ENCODE peak calls at places on chromosomes 11 and 22, in eight cellular contexts. R is HepG2, N is H1, J is SK-N-SH, M is K562, K is GM12878, Y is HCT116, Q is SK-N-MC. O is an unnamed sample.

GRCh38 chr11:132187814-132188213 is 817.4 kb downstream of the NTM start:
- DNase-seq in Q (no peak), M (no peak), N (no peak), J (no peak), Y (no peak), K (no peak), R (no peak), O (no peak)

GRCh38 chr22:32499666-32500065 is 25.1 kb downstream of the FBXO7 start:
- DNase-seq in J (no peak), Y (no peak), R (no peak), Q (no peak), K (no peak), N (no peak), M (no peak), O (no peak)

GRCh38 chr11:108958446-108959123 is 293.7 kb downstream of the DDX10 start:
- DNase-seq in R (no peak), Y (no peak), J (peak; percentile 52), N (no peak), K (no peak), Q (no peak), M (peak; percentile 43), O (peak; percentile 54)

GRCh38 chr11:12235549-12235944 is 125.2 kb downstream of the MICAL2 start:
- DNase-seq in M (peak; percentile 62), Q (no peak), K (no peak), R (peak; percentile 69), Y (no peak), N (no peak), J (no peak), O (no peak)

GRCh38 chr22:29641781-29642355 is 38.4 kb downstream of the NF2 start:
- DNase-seq in N (no peak), K (no peak), Y (no peak), J (no peak), R (no peak), Q (no peak), M (no peak), O (no peak)

GRCh38 chr11:70443043-70444030 is 45.0 kb downstream of the CTTN start:
- DNase-seq in M (no peak), R (no peak), Q (no peak), J (peak; percentile 16), N (no peak), K (no peak), Y (no peak), O (no peak)

GRCh38 chr11:128453444-128454336 is 133.7 kb downstream of the ETS1 start:
- DNase-seq in K (no peak), J (no peak), R (no peak), Q (no peak), N (no peak), M (no peak), Y (no peak), O (no peak)

GRCh38 chr11:134659882-134660281 is 247.8 kb upstream of the B3GAT1 start:
- DNase-seq in N (peak; percentile 11), Q (no peak), R (no peak), M (no peak), K (no peak), J (no peak), Y (no peak), O (no peak)

GRCh38 chr11:62337682-62338181 is 484 bp downstream of the ASRGL1 start:
- DNase-seq in J (peak; percentile 76), Q (no peak), Y (no peak), N (no peak), K (no peak), R (no peak), M (peak; percentile 41), O (peak; percentile 45)

GRCh38 chr11:57277845-57278720 is 41.0 kb upstream of the APLNR start:
- DNase-seq in K (no peak), Y (peak; percentile 69), J (peak; percentile 73), M (peak; percentile 70), N (peak; percentile 84), Q (no peak), R (peak; percentile 24), O (peak; percentile 92)

GRCh38 chr11:73164803-73165542 is 22.9 kb upstream of the FCHSD2 start:
- DNase-seq in J (no peak), Y (no peak), K (no peak), R (no peak), M (peak; percentile 31), Q (no peak), N (no peak), O (no peak)

GRCh38 chr11:68142028-68142412 is 20.8 kb upstream of the CHKA start:
- DNase-seq in N (no peak), J (no peak), Y (no peak), K (no peak), R (no peak), Q (no peak), M (no peak), O (no peak)
- H3K9ac ChIP-seq in N (no peak overlapping the region), J (no peak overlapping the region), Y (no peak overlapping the region), K (no peak overlapping the region), R (no peak overlapping the region), Q (no peak overlapping the region), M (peak overlapping the region; percentile 80), O (no peak overlapping the region)

DNA sequence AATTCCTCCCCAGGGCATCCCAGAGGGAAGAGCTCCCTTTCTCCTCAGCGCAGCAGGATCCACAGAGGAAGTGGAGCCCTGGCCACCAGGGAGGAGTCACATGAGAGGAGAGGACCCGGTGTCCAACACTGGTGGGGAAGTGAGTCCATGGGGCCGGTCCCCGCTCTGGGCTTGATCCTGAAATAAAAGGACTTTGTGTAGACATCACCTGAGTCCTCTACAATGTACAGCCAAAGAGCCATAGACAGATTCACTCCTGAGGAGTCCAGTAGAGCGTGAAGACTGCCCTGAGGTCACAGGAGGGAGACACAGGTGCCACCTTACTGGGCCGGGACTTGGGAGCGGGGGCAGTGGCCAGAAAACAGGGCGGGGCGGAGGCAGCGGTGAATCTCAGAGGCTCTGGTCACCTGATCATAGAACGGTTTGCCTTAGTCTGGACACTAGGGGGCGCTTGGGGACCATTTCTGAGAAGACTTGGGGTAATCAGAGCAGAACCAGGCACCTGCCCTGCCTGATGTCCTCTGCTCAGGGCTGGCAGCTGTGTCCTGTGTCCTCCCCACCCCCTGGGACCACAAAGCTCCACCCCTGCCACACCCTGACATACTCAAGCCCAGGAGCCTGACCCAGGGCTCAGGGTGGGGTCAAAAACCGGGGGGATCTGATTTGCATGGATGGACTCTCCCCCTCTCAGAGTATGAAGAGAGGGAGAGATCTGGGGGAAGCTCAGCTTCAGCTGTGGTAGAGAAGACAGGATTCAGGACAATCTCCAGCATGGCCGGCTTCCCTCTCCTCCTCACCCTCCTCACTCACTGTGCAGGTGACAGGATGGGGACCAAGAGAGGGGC is 112.7 kb downstream of the VPREB1 start:
- DNase-seq in Y (peak; percentile 77), R (peak; percentile 66), Q (peak; percentile 6), J (peak; percentile 78), N (peak; percentile 94), M (peak; percentile 99), K (peak; percentile 34), O (peak; percentile 50)
- TF ChIP-seq POLR2AphosphoS5 in Y (no peak), R (no peak), Q (no peak), J (no peak), N (no peak), M (no peak), K (no peak), O (no peak)

GRCh38 chr11:67463186-67463585 is 5.9 kb downstream of the TMEM134 start:
- DNase-seq in Q (no peak), K (no peak), R (no peak), M (peak; percentile 73), Y (no peak), J (no peak), N (no peak), O (no peak)
- H3K9ac ChIP-seq in Q (no peak overlapping the region), K (no peak overlapping the region), R (no peak overlapping the region), M (peak overlapping the region; percentile 82), Y (peak overlapping the region; percentile 97), J (no peak overlapping the region), N (no peak overlapping the region), O (no peak overlapping the region)

DNA sequence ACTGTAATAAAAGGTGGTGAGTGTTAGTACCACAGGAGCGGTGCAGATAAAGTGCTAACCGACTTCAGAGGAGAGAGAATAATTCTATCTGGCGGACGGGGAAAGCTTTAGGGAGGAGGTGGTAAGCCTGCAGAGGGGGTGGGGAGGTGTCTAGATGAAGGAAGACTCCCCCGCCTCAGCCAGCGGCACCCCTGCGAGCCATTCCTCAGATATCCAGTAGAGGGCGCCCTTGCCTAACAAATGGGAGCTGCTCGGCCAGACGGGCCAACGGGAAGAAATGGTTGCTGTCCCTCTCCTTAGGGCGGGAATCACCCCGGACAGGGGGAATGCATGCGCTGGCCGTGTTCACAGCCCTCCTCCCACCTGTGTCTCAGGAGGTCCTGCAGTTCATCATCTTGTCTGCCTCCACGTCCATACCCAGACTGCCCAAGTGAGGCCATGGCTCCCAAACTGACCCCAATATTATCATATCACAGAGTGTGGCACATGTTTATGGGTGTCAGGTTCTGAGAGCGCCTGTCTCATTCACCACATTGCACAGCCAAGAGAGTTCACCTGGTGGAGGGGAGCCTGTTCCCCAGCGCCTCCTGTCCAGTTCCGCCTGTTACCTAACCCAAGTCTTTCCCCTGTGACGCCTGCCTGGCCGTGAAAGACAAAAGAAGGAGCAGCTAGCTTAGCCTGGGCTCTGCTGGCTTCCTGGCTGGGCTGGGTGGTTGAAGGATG is 85.5 kb downstream of the ST3GAL4 start:
- DNase-seq in Q (no peak), M (peak; percentile 87), R (peak; percentile 55), J (peak; percentile 94), N (peak; percentile 98), K (no peak), Y (peak; percentile 43), O (peak; percentile 74)
- TF ChIP-seq POLR2AphosphoS5 in Q (no peak), M (no peak), R (no peak), J (no peak), N (no peak), K (no peak), Y (no peak), O (no peak)

DNA sequence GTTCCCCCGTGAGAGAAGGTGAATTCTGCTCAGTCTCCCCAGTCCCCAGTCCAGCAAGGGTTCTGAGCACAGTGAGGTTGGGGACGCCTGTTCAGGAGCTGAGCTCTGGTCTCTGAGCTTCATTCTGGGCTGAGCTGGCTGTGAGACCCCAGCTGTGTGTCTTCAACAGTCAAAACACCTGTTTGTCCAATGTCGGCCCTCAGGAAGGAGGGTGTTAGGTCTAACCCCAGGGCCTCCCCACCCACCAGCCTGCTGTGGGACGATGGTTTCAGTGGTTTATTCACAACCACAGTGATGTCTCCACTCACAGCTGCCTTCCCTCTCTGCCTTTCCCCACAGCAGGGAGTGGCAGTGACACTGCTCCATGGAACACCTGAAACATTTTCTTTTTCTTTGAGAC is 1282.9 kb downstream of the TBC1D22A start:
- DNase-seq in Q (no peak), M (no peak), N (no peak), Y (no peak), K (peak; percentile 64), J (no peak), R (no peak), O (no peak)
- H3K9ac ChIP-seq in Q (no peak overlapping the region), M (no peak overlapping the region), N (no peak overlapping the region), Y (no peak overlapping the region), K (no peak overlapping the region), J (no peak overlapping the region), R (no peak overlapping the region), O (no peak overlapping the region)

DNA sequence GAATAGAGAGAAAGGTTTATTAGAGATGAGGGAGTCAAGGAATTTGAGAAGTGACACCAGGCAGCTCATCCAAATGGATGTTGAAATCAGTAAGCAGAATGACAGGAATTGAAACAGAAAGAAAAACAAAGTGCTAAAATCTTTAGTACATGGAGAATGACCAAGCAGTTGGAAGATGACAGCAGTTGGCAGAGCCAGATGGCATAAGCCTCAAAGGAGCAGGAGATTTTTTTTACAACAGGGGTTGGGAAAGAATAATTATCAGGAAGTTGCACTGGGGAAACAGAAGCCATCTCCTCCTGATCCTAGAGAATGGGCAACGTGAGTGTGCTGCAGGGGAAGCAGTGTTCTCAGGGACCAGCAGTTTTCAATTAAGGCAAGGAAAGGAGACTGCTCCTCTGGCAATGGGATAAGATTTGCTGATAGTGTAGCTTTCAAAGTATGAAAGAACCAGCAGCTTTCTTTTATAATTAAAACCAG is 28.9 kb downstream of the RAB39A start:
- DNase-seq in N (no peak), M (no peak), Q (peak; percentile 96), K (peak; percentile 11), Y (no peak), J (peak; percentile 78), R (no peak), O (no peak)
- TF ChIP-seq POLR2AphosphoS5 in N (no peak), M (no peak), Q (peak; percentile 55), K (no peak), Y (no peak), J (peak; percentile 77), R (no peak), O (no peak)